ENCODE peak calls at places on chromosomes 13 and 19, in eight cellular contexts. One of them, this sample, is unnamed.

GRCh38 chr13:23909606-23910005 is 12.3 kb upstream of the C1QTNF9B start:
- DNase-seq in breast epithelium: no peak
- DNase-seq in NB4: no peak
- DNase-seq in ovary: no peak
- DNase-seq in IMR-90: no peak
- DNase-seq in body of pancreas: no peak
- DNase-seq in heart left ventricle: no peak
- DNase-seq in HCT116: no peak
- DNase-seq in this sample: no peak

GRCh38 chr13:91399189-91400093 is 1.0 kb downstream of the GPC5 start:
- DNase-seq in NB4: no peak
- DNase-seq in IMR-90: no peak
- DNase-seq in breast epithelium: no peak
- DNase-seq in HCT116: no peak
- DNase-seq in body of pancreas: no peak
- DNase-seq in heart left ventricle: peak; percentile 59
- DNase-seq in ovary: no peak
- DNase-seq in this sample: no peak

GRCh38 chr13:22428188-22428828 is 752.5 kb upstream of the SGCG start:
- DNase-seq in NB4: no peak
- DNase-seq in breast epithelium: no peak
- DNase-seq in ovary: no peak
- DNase-seq in IMR-90: no peak
- DNase-seq in body of pancreas: no peak
- DNase-seq in HCT116: no peak
- DNase-seq in heart left ventricle: no peak
- DNase-seq in this sample: peak; percentile 34

GRCh38 chr19:10565028-10565566 is 713 bp downstream of the KRI1 start:
- DNase-seq in HCT116: no peak
- DNase-seq in body of pancreas: peak; percentile 38
- DNase-seq in NB4: peak; percentile 92
- DNase-seq in heart left ventricle: no peak
- DNase-seq in ovary: peak; percentile 68
- DNase-seq in IMR-90: peak; percentile 21
- DNase-seq in breast epithelium: no peak
- DNase-seq in this sample: peak; percentile 83

GRCh38 chr19:36245210-36246005 is 30.5 kb downstream of the ZNF146 start:
- DNase-seq in HCT116: no peak
- DNase-seq in NB4: no peak
- DNase-seq in IMR-90: no peak
- DNase-seq in body of pancreas: no peak
- DNase-seq in breast epithelium: no peak
- DNase-seq in ovary: no peak
- DNase-seq in heart left ventricle: no peak
- DNase-seq in this sample: no peak

GRCh38 chr13:47798194-47798593 is 202.9 kb downstream of the SUCLA2 start:
- DNase-seq in ovary: no peak
- DNase-seq in HCT116: no peak
- DNase-seq in heart left ventricle: no peak
- DNase-seq in NB4: no peak
- DNase-seq in IMR-90: no peak
- DNase-seq in breast epithelium: no peak
- DNase-seq in body of pancreas: peak; percentile 16
- DNase-seq in this sample: no peak

GRCh38 chr19:47507031-47507430 is 7.8 kb downstream of the NAPA start:
- DNase-seq in HCT116: no peak
- DNase-seq in IMR-90: no peak
- DNase-seq in ovary: no peak
- DNase-seq in NB4: no peak
- DNase-seq in body of pancreas: peak; percentile 72
- DNase-seq in heart left ventricle: no peak
- DNase-seq in breast epithelium: peak; percentile 83
- DNase-seq in this sample: no peak

GRCh38 chr19:5060591-5061339 is 91.9 kb downstream of the KDM4B start:
- DNase-seq in ovary: no peak
- DNase-seq in body of pancreas: no peak
- DNase-seq in IMR-90: no peak
- DNase-seq in breast epithelium: no peak
- DNase-seq in HCT116: no peak
- DNase-seq in heart left ventricle: no peak
- DNase-seq in NB4: no peak
- DNase-seq in this sample: no peak

GRCh38 chr19:54335979-54336892 is 2.7 kb downstream of the LILRA4 start:
- DNase-seq in IMR-90: no peak
- DNase-seq in heart left ventricle: no peak
- DNase-seq in breast epithelium: no peak
- DNase-seq in NB4: no peak
- DNase-seq in body of pancreas: no peak
- DNase-seq in HCT116: no peak
- DNase-seq in ovary: no peak
- DNase-seq in this sample: no peak

GRCh38 chr19:47848871-47849473 is 10.1 kb upstream of the TPRX2 start:
- DNase-seq in ovary: no peak
- DNase-seq in HCT116: peak; percentile 57
- DNase-seq in breast epithelium: no peak
- DNase-seq in IMR-90: no peak
- DNase-seq in body of pancreas: no peak
- DNase-seq in NB4: peak; percentile 90
- DNase-seq in heart left ventricle: no peak
- DNase-seq in this sample: peak; percentile 50

GRCh38 chr19:53772943-53773342 is 51.2 kb downstream of the NLRP12 start:
- DNase-seq in NB4: peak; percentile 66
- DNase-seq in ovary: peak; percentile 44
- DNase-seq in IMR-90: peak; percentile 47
- DNase-seq in HCT116: peak; percentile 61
- DNase-seq in body of pancreas: peak; percentile 60
- DNase-seq in breast epithelium: no peak
- DNase-seq in heart left ventricle: no peak
- DNase-seq in this sample: peak; percentile 49

GRCh38 chr13:78867655-78868054 is 208.7 kb upstream of the OBI1 start:
- DNase-seq in NB4: no peak
- DNase-seq in HCT116: no peak
- DNase-seq in ovary: no peak
- DNase-seq in body of pancreas: no peak
- DNase-seq in breast epithelium: no peak
- DNase-seq in heart left ventricle: no peak
- DNase-seq in IMR-90: no peak
- DNase-seq in this sample: no peak

GRCh38 chr19:35643255-35644205 is 2.0 kb downstream of the ETV2 start:
- DNase-seq in heart left ventricle: peak; percentile 93
- DNase-seq in ovary: peak; percentile 85
- DNase-seq in body of pancreas: peak; percentile 93
- DNase-seq in breast epithelium: peak; percentile 78
- DNase-seq in IMR-90: peak; percentile 60
- DNase-seq in HCT116: peak; percentile 75
- DNase-seq in NB4: peak; percentile 79
- DNase-seq in this sample: peak; percentile 92

GRCh38 chr13:48144413-48145035 is 49.6 kb upstream of the MED4 start:
- DNase-seq in heart left ventricle: no peak
- DNase-seq in ovary: peak; percentile 30
- DNase-seq in NB4: peak; percentile 94
- DNase-seq in body of pancreas: peak; percentile 26
- DNase-seq in breast epithelium: no peak
- DNase-seq in HCT116: no peak
- DNase-seq in IMR-90: peak; percentile 45
- DNase-seq in this sample: no peak

GRCh38 chr19:7925171-7925837 is 631 bp downstream of the CTXN1 start:
- DNase-seq in IMR-90: peak; percentile 73
- DNase-seq in HCT116: peak; percentile 56
- DNase-seq in ovary: peak; percentile 76
- DNase-seq in breast epithelium: no peak
- DNase-seq in heart left ventricle: no peak
- DNase-seq in body of pancreas: peak; percentile 64
- DNase-seq in NB4: peak; percentile 87
- DNase-seq in this sample: peak; percentile 88

DNA sequence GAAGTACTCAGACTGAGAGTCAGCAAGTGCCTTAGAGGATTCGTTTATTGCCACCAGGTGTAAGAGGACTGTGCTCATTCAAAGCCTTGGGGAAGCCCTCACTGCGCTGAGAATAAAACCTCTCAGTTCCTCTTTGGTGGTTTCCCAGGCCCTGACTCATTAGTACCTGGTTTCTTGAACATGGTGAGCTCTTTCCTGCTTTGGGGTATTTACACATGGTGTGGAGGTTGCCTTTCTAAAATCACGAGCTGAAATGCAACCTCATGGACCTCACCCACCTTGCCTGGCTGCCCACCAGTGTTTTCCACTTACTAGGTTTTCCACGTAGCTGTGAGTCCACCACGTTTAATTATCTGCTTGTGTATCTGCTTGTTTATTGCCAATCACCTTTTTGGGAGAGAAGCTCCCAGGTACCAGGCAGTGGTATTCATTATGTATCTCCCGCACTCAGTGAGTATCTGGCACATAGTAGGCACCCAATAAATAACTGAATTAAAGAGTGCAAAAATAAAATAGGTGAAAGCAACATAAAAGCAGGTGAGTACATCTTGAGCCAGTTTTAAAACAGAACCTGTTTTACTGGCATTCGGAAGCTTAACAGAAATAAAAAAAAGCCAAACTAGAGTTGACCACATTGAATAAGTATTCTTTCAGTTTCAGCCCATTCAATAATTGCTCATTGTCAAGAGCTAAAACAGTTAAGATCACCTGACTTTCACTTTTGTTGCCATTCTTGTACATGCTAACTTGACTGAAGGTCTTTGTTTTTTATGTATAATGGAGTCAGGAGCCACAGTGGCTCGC is 533.0 kb downstream of the MYO16 start:
- DNase-seq in breast epithelium: no peak
- DNase-seq in HCT116: no peak
- DNase-seq in NB4: peak; percentile 91
- DNase-seq in heart left ventricle: no peak
- DNase-seq in ovary: no peak
- DNase-seq in body of pancreas: no peak
- DNase-seq in IMR-90: no peak
- DNase-seq in this sample: no peak
- TF ChIP-seq POLR2A in breast epithelium: no peak
- TF ChIP-seq POLR2A in HCT116: no peak
- TF ChIP-seq POLR2A in NB4: no peak
- TF ChIP-seq POLR2A in heart left ventricle: no peak
- TF ChIP-seq POLR2A in ovary: no peak
- TF ChIP-seq POLR2A in body of pancreas: no peak
- TF ChIP-seq POLR2A in IMR-90: no peak
- TF ChIP-seq POLR2A in this sample: no peak

GRCh38 chr13:32253911-32254399 is 61.2 kb downstream of the ZAR1L start:
- DNase-seq in body of pancreas: peak; percentile 51
- DNase-seq in ovary: no peak
- DNase-seq in NB4: no peak
- DNase-seq in breast epithelium: no peak
- DNase-seq in heart left ventricle: no peak
- DNase-seq in IMR-90: no peak
- DNase-seq in HCT116: no peak
- DNase-seq in this sample: no peak

GRCh38 chr13:32255744-32256120 is 59.4 kb downstream of the ZAR1L start:
- DNase-seq in IMR-90: peak; percentile 76
- DNase-seq in ovary: no peak
- DNase-seq in body of pancreas: no peak
- DNase-seq in NB4: no peak
- DNase-seq in HCT116: no peak
- DNase-seq in breast epithelium: no peak
- DNase-seq in heart left ventricle: no peak
- DNase-seq in this sample: no peak

GRCh38 chr13:32254416-32254815 is 60.7 kb downstream of the ZAR1L start:
- DNase-seq in breast epithelium: no peak
- DNase-seq in IMR-90: no peak
- DNase-seq in NB4: no peak
- DNase-seq in heart left ventricle: no peak
- DNase-seq in HCT116: no peak
- DNase-seq in body of pancreas: no peak
- DNase-seq in ovary: no peak
- DNase-seq in this sample: no peak

GRCh38 chr13:32256243-32256642 is 58.9 kb downstream of the ZAR1L start:
- DNase-seq in body of pancreas: no peak
- DNase-seq in NB4: no peak
- DNase-seq in IMR-90: no peak
- DNase-seq in HCT116: no peak
- DNase-seq in ovary: no peak
- DNase-seq in breast epithelium: no peak
- DNase-seq in heart left ventricle: no peak
- DNase-seq in this sample: no peak

GRCh38 chr13:32254916-32255743 is 60.0 kb downstream of the ZAR1L start:
- DNase-seq in HCT116: no peak
- DNase-seq in body of pancreas: no peak
- DNase-seq in ovary: no peak
- DNase-seq in IMR-90: no peak
- DNase-seq in heart left ventricle: no peak
- DNase-seq in breast epithelium: no peak
- DNase-seq in NB4: no peak
- DNase-seq in this sample: no peak
- TF ChIP-seq POLR2A in HCT116: no peak
- TF ChIP-seq POLR2A in body of pancreas: no peak
- TF ChIP-seq POLR2A in ovary: no peak
- TF ChIP-seq POLR2A in IMR-90: no peak
- TF ChIP-seq POLR2A in heart left ventricle: no peak
- TF ChIP-seq POLR2A in breast epithelium: no peak
- TF ChIP-seq POLR2A in NB4: no peak
- TF ChIP-seq POLR2A in this sample: no peak

GRCh38 chr19:40420766-40421467 is 4.9 kb downstream of the SERTAD1 start:
- DNase-seq in NB4: peak; percentile 77
- DNase-seq in heart left ventricle: peak; percentile 97
- DNase-seq in body of pancreas: peak; percentile 96
- DNase-seq in ovary: peak; percentile 96
- DNase-seq in IMR-90: peak; percentile 92
- DNase-seq in HCT116: peak; percentile 82
- DNase-seq in breast epithelium: peak; percentile 95
- DNase-seq in this sample: peak; percentile 91
- TF ChIP-seq POLR2A in NB4: peak; percentile 46
- TF ChIP-seq POLR2A in heart left ventricle: no peak
- TF ChIP-seq POLR2A in body of pancreas: peak; percentile 98
- TF ChIP-seq POLR2A in ovary: peak; percentile 83
- TF ChIP-seq POLR2A in IMR-90: no peak
- TF ChIP-seq POLR2A in HCT116: peak; percentile 65
- TF ChIP-seq POLR2A in breast epithelium: peak; percentile 86
- TF ChIP-seq POLR2A in this sample: peak; percentile 71

GRCh38 chr13:102236830-102237621 is 164.8 kb downstream of the FGF14 start:
- DNase-seq in NB4: no peak
- DNase-seq in heart left ventricle: no peak
- DNase-seq in body of pancreas: no peak
- DNase-seq in breast epithelium: no peak
- DNase-seq in HCT116: no peak
- DNase-seq in IMR-90: no peak
- DNase-seq in ovary: no peak
- DNase-seq in this sample: no peak

GRCh38 chr13:102234618-102235017 is 167.2 kb downstream of the FGF14 start:
- DNase-seq in HCT116: no peak
- DNase-seq in breast epithelium: no peak
- DNase-seq in NB4: no peak
- DNase-seq in IMR-90: peak; percentile 1
- DNase-seq in heart left ventricle: no peak
- DNase-seq in ovary: no peak
- DNase-seq in body of pancreas: no peak
- DNase-seq in this sample: no peak

GRCh38 chr13:102233566-102234208 is 168.2 kb downstream of the FGF14 start:
- DNase-seq in heart left ventricle: no peak
- DNase-seq in ovary: no peak
- DNase-seq in body of pancreas: no peak
- DNase-seq in breast epithelium: no peak
- DNase-seq in NB4: no peak
- DNase-seq in IMR-90: no peak
- DNase-seq in HCT116: no peak
- DNase-seq in this sample: no peak

GRCh38 chr13:102235689-102236088 is 166.2 kb downstream of the FGF14 start:
- DNase-seq in NB4: no peak
- DNase-seq in breast epithelium: no peak
- DNase-seq in body of pancreas: no peak
- DNase-seq in heart left ventricle: no peak
- DNase-seq in HCT116: no peak
- DNase-seq in IMR-90: no peak
- DNase-seq in ovary: no peak
- DNase-seq in this sample: no peak

GRCh38 chr13:102236341-102236740 is 165.5 kb downstream of the FGF14 start:
- DNase-seq in body of pancreas: no peak
- DNase-seq in breast epithelium: no peak
- DNase-seq in NB4: no peak
- DNase-seq in HCT116: no peak
- DNase-seq in ovary: no peak
- DNase-seq in IMR-90: no peak
- DNase-seq in heart left ventricle: no peak
- DNase-seq in this sample: no peak
- TF ChIP-seq POLR2A in body of pancreas: no peak
- TF ChIP-seq POLR2A in breast epithelium: no peak
- TF ChIP-seq POLR2A in NB4: no peak
- TF ChIP-seq POLR2A in HCT116: no peak
- TF ChIP-seq POLR2A in ovary: no peak
- TF ChIP-seq POLR2A in IMR-90: no peak
- TF ChIP-seq POLR2A in heart left ventricle: no peak
- TF ChIP-seq POLR2A in this sample: no peak

This sample was measured in erythroblast.